ENCODE peak calls at places on chromosomes 16 and 17, in seven cellular contexts. Y is lung, J is colonic mucosa, A is fibroblast of mammary gland, Z is fibroblast of the aortic adventitia, B is A549, W is Calu3. S is an unnamed sample.

GRCh38 chr17:8155341-8156173 is 3.4 kb upstream of the PER1 start:
- DNase-seq in Y (no peak), J (no peak), A (peak), Z (peak), B (no peak), W (no peak), S (no peak)

GRCh38 chr16:35134471-35134870 is 1675.1 kb downstream of the TP53TG3F start:
- DNase-seq in Y (no peak), J (no peak), A (no peak), Z (no peak), B (no peak), W (no peak), S (no peak)

GRCh38 chr16:28609631-28610594 is at the start of gene SULT1A1:
- DNase-seq in Y (peak), J (peak), A (no peak), Z (peak), B (no peak), W (peak), S (no peak)

GRCh38 chr16:1678500-1679098 is 520 bp downstream of the JPT2 start:
- DNase-seq in Y (peak), J (peak), A (peak), Z (peak), B (peak), W (peak), S (no peak)

GRCh38 chr16:80591071-80591935 is 50.5 kb downstream of the DYNLRB2 start:
- DNase-seq in Y (no peak), J (no peak), A (no peak), Z (no peak), B (no peak), W (no peak), S (no peak)

GRCh38 chr16:75288181-75288580 is 36.8 kb upstream of the BCAR1 start:
- DNase-seq in Y (no peak), J (no peak), A (no peak), Z (no peak), B (no peak), W (no peak), S (no peak)

GRCh38 chr16:78105517-78105916 is 6.1 kb downstream of the WWOX start:
- DNase-seq in Y (no peak), J (no peak), A (no peak), Z (no peak), B (no peak), W (no peak), S (no peak)

GRCh38 chr16:87533061-87533460 is 40.2 kb upstream of the ZCCHC14 start:
- DNase-seq in Y (no peak), J (no peak), A (no peak), Z (no peak), B (no peak), W (no peak), S (no peak)

GRCh38 chr16:85286066-85286712 is 173.9 kb upstream of the CIBAR2 start:
- DNase-seq in Y (peak), J (peak), A (peak), Z (peak), B (no peak), W (no peak), S (no peak)

GRCh38 chr16:12600536-12601256 is 203.0 kb downstream of the CPPED1 start:
- DNase-seq in Y (no peak), J (no peak), A (no peak), Z (no peak), B (no peak), W (no peak), S (no peak)

GRCh38 chr17:10036511-10037061 is 131.5 kb upstream of the RCVRN start:
- DNase-seq in Y (peak), J (peak), A (no peak), Z (no peak), B (no peak), W (peak), S (peak)

GRCh38 chr16:11161974-11162373 is 94.0 kb downstream of the SOCS1 start:
- DNase-seq in Y (no peak), J (no peak), A (no peak), Z (peak), B (no peak), W (no peak), S (no peak)

GRCh38 chr16:66003196-66003595 is 363.3 kb upstream of the CDH5 start:
- DNase-seq in Y (no peak), J (peak), A (peak), Z (no peak), B (no peak), W (no peak), S (no peak)

GRCh38 chr17:45019177-45019711 is 32.2 kb downstream of the DCAKD start:
- DNase-seq in Y (no peak), J (peak), A (peak), Z (peak), B (peak), W (peak), S (no peak)
- TF ChIP-seq CTCF in Y (peak), J (peak), A (no peak), Z (peak), B (peak), W (no peak), S (peak)

GRCh38 chr17:81037783-81038733 is 3.1 kb downstream of the BAIAP2 start:
- DNase-seq in Y (peak), J (no peak), A (no peak), Z (no peak), B (no peak), W (peak), S (no peak)
- TF ChIP-seq CTCF in Y (no peak), J (no peak), A (no peak), Z (peak), B (no peak), W (no peak), S (no peak)

GRCh38 chr17:32444301-32445074 is at the start of gene PSMD11:
- DNase-seq in Y (peak), J (peak), A (peak), Z (peak), B (peak), W (peak), S (peak)

GRCh38 chr17:32445075-32445427 is 741 bp downstream of the PSMD11 start:
- DNase-seq in Y (peak), J (peak), A (peak), Z (peak), B (peak), W (peak), S (no peak)

GRCh38 chr17:32445497-32445896 is 1.2 kb downstream of the PSMD11 start:
- DNase-seq in Y (no peak), J (no peak), A (no peak), Z (no peak), B (no peak), W (no peak), S (no peak)

GRCh38 chr17:32441886-32442285 is 2.4 kb upstream of the PSMD11 start:
- DNase-seq in Y (no peak), J (no peak), A (no peak), Z (no peak), B (no peak), W (no peak), S (no peak)

DNA sequence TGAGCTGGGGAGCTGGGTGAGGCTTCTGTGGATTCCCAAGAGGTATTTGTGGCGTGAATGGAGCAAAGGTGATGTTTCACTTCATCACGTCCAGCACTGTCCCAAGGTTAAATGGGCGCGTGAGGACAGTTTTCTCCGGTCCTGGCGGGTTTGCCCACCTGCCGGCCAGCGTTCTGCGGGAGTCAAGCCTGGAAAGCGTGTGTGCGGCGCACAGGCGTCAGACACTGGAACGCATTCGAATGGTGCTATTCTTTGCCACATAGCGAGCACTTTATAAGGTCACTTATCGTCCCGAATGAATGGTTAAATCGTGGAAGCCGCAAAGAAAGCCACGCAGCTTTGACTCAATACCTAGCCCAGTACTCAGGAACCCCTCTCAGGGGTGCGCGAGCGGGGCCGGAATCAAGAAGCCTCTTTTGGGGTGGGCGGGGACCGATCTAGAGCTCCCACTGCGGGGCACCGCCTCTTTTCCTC is 446 bp upstream of the PSMD11 start:
- DNase-seq in Y (no peak), J (no peak), A (peak), Z (no peak), B (no peak), W (no peak), S (no peak)
- TF ChIP-seq CTCF in Y (no peak), J (peak), A (no peak), Z (no peak), B (no peak), W (no peak), S (no peak)

DNA sequence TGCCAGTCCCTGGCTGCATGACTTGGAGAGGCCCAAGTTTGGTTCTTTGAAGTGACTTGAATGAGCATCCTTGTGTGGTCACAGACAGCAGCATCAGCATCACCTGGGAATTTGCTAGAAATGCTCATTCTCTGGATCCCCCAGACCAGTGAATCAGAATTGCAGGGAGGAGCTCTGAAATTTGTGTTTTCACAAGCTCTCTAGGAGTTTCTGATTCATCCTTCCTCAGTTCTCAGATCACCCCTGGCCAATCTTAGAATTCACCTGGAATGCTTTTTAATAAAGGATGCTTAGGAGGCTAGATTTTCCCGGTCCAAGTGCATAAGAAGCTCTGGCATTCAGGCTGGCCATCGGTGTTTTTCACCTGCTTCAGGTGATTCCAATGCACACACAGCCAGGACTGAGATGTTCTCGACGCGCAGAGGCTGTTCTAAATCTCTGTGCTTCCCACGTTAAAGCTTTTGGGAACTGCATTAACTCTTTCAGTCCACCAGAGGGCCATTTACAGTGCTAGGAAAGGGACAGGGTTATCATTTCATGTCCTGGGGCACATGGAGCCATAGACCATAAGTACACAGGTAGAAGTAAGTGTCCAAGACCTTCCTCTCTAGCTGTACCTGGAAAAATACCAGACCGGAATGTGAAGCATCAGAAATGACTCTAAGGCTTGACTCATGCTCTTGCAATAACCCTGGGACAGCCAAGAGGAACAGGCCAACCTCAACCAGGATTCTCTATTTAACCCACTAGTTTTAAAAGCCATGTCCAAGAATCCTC is 85.7 kb upstream of the XYLT1 start:
- DNase-seq in Y (no peak), J (no peak), A (peak), Z (peak), B (peak), W (no peak), S (no peak)
- TF ChIP-seq CTCF in Y (peak), J (peak), A (peak), Z (peak), B (peak), W (peak), S (peak)

GRCh38 chr16:73747328-73747727 is 549.3 kb upstream of the PSMD7 start:
- DNase-seq in Y (no peak), J (no peak), A (no peak), Z (no peak), B (no peak), W (no peak), S (no peak)

GRCh38 chr16:73746554-73746953 is 550.1 kb upstream of the PSMD7 start:
- DNase-seq in Y (no peak), J (no peak), A (no peak), Z (no peak), B (no peak), W (no peak), S (no peak)

GRCh38 chr16:73739049-73739769 is 557.4 kb upstream of the PSMD7 start:
- DNase-seq in Y (no peak), J (no peak), A (no peak), Z (no peak), B (no peak), W (no peak), S (no peak)

DNA sequence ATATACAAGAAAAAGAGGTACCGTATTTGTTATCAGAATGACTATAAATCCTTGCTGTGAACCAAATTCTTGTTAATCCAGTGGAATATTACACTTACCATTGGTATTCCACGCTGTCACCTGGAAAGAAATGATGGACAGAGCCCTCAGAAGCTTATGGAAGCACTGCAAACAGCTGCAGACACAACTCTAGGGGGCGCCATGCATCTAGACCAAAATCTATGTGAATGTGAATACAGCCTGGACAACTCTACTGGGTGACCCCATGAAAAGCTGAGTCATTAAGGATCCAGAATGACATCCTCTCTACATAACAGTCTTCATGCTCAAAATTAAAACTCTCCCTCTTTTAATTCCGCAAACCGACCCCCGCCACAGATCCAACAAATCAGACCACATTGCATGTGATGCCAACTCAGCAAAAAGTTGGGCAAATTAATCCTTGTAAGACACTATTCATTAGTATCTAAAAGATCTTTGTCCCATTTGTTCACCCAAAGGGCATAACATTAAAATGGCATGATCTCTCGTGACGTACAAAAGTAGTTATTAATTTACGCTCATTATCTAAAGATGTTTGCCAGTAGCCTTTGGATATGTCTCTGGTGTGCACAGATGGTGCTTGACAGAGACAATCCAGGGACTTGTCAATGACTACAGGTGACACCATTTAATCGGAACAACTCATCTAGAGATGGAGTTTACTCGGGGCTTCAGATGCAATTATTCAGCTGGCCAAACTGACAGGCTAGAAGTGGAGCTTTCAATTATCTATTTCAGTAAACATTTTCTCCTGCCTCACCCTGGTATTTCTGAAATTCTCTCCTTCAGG is 552.7 kb upstream of the PSMD7 start:
- DNase-seq in Y (no peak), J (peak), A (no peak), Z (no peak), B (no peak), W (no peak), S (no peak)
- TF ChIP-seq CTCF in Y (no peak), J (no peak), A (no peak), Z (no peak), B (no peak), W (no peak), S (no peak)

GRCh38 chr16:27363246-27363632 is 38.7 kb upstream of the IL21R start:
- DNase-seq in Y (no peak), J (no peak), A (no peak), Z (no peak), B (no peak), W (no peak), S (no peak)
- TF ChIP-seq CTCF in Y (no peak), J (no peak), A (no peak), Z (no peak), B (no peak), W (no peak), S (no peak)

GRCh38 chr17:80386341-80386740 is 28.6 kb upstream of the ENDOV start:
- DNase-seq in Y (no peak), J (no peak), A (no peak), Z (no peak), B (no peak), W (no peak), S (no peak)

GRCh38 chr17:80389011-80389995 is 25.7 kb upstream of the ENDOV start:
- DNase-seq in Y (no peak), J (no peak), A (no peak), Z (no peak), B (no peak), W (no peak), S (no peak)

GRCh38 chr17:80387071-80387470 is 27.9 kb upstream of the ENDOV start:
- DNase-seq in Y (no peak), J (no peak), A (no peak), Z (no peak), B (no peak), W (no peak), S (no peak)

GRCh38 chr17:80388601-80389000 is 26.4 kb upstream of the ENDOV start:
- DNase-seq in Y (no peak), J (no peak), A (no peak), Z (no peak), B (no peak), W (no peak), S (no peak)

GRCh38 chr17:80388175-80388574 is 26.8 kb upstream of the ENDOV start:
- DNase-seq in Y (no peak), J (no peak), A (no peak), Z (no peak), B (no peak), W (no peak), S (no peak)
- TF ChIP-seq CTCF in Y (no peak), J (no peak), A (no peak), Z (no peak), B (no peak), W (no peak), S (no peak)

DNA sequence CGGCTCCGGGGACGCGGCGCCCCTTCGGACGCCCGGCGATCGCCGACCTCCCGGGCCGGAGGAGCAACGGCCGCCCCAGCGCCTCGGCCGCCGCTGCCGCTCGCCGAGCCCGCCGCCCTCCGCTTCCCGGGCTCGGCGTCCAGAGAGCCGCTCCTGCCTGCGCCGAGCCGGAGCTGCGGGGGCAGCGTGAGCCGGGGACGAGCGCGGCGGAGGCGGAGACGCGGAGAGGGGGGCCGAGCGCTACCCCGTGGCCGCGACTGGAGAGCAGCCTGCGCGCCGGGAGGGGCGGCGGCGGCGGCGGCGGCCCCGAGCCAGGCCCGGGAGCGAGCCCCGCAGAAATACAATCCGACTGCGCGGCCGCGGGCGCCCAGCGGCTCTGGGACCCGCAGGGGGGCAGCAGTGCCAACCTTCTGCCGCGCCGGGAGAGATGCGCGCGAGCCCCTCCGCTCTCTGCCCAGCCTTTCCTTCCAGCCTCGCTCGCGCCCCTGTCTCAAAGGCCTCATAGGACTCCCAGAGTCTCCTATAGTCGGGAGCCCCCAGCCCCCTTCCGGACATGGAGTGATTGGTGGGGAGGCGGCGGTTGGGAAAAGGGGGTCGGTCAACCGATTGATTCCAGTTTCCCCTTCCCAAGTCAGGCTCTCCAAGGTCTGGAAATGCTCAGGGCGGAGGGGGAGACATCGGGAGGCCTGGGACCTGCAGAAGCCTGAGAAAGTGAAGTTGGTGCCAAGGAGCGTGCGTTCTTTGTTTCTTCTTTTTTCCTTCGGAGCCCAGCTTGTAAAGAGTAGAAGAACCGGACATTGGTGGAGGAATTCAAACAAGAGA is 1.0 kb upstream of the SDK2 start:
- DNase-seq in Y (no peak), J (no peak), A (peak), Z (no peak), B (peak), W (peak), S (no peak)
- TF ChIP-seq CTCF in Y (no peak), J (no peak), A (no peak), Z (no peak), B (peak), W (no peak), S (no peak)

DNA sequence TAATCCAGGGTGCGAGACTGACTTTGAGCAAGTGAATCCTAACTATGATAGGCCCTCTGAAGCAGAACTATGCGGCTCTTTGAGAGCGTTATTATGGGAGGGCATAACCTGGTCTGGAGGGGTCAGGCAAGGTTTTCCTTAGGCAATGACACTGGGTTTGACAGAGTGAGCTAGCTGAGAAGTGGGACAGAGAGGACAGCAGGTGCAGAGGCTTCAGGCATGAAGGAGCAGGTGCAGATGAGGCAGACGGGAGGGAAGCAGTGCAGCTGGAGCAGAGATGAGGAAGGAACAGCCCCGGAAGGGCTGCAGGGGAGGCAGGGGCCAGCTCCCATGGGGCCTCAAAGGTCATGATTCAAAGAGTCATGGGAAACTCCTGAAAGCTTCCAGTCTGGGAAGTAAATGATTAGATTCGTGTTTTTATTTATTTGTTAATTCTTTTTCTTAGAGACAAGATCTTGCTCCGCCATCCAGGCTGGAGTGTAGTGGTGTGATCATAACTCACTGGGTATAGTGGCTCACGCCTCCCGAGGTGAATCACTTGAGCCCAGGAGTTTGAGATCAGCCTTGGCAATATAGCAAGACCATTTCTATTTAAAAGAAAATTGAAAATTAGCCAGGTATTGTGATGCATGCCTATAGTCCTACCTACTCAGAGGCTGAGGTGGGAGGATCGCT is 5.4 kb downstream of the MARCHF10 start:
- DNase-seq in Y (no peak), J (no peak), A (peak), Z (no peak), B (no peak), W (no peak), S (no peak)
- TF ChIP-seq CTCF in Y (no peak), J (no peak), A (no peak), Z (no peak), B (no peak), W (no peak), S (no peak)